ENCODE peak calls at places on chromosomes 3 and 15, in four cellular contexts. One of them, this sample, is unnamed.
A peak's percentile ranks its signal among the peaks of the same experiment; 100 is the strongest.

GRCh38 chr15:90191795-90192494 is 9.2 kb upstream of the SEMA4B start:
- DNase-seq in mucosa of descending colon: peak; percentile 92
- DNase-seq in choroid plexus epithelial cell: peak; percentile 64
- DNase-seq in naive thymus-derived CD4-positive, alpha-beta T cell: peak; percentile 54
- DNase-seq in this sample: peak; percentile 89

GRCh38 chr3:38397320-38397719 is 50.7 kb downstream of the XYLB start:
- DNase-seq in mucosa of descending colon: no peak
- DNase-seq in naive thymus-derived CD4-positive, alpha-beta T cell: no peak
- DNase-seq in choroid plexus epithelial cell: peak; percentile 63
- DNase-seq in this sample: no peak

GRCh38 chr15:39785139-39785538 is 2.5 kb upstream of the FSIP1 start:
- DNase-seq in naive thymus-derived CD4-positive, alpha-beta T cell: no peak
- DNase-seq in mucosa of descending colon: no peak
- DNase-seq in choroid plexus epithelial cell: no peak
- DNase-seq in this sample: no peak

GRCh38 chr3:5023777-5024346 is 44.6 kb downstream of the BHLHE40 start:
- DNase-seq in naive thymus-derived CD4-positive, alpha-beta T cell: no peak
- DNase-seq in mucosa of descending colon: no peak
- DNase-seq in choroid plexus epithelial cell: no peak
- DNase-seq in this sample: no peak

GRCh38 chr3:5136619-5137429 is 14.7 kb downstream of the ARL8B start:
- DNase-seq in naive thymus-derived CD4-positive, alpha-beta T cell: peak; percentile 61
- DNase-seq in mucosa of descending colon: no peak
- DNase-seq in choroid plexus epithelial cell: peak; percentile 59
- DNase-seq in this sample: no peak

GRCh38 chr3:171088496-171088895 is 62.0 kb upstream of the SLC2A2 start:
- DNase-seq in choroid plexus epithelial cell: peak; percentile 13
- DNase-seq in naive thymus-derived CD4-positive, alpha-beta T cell: no peak
- DNase-seq in mucosa of descending colon: no peak
- DNase-seq in this sample: no peak

GRCh38 chr3:73502609-73503560 is 121.9 kb downstream of the PDZRN3 start:
- DNase-seq in mucosa of descending colon: peak; percentile 65
- DNase-seq in naive thymus-derived CD4-positive, alpha-beta T cell: peak; percentile 29
- DNase-seq in choroid plexus epithelial cell: peak; percentile 93
- DNase-seq in this sample: peak; percentile 78

GRCh38 chr15:40873625-40874561 is at the start of gene RHOV:
- DNase-seq in naive thymus-derived CD4-positive, alpha-beta T cell: peak; percentile 34
- DNase-seq in choroid plexus epithelial cell: peak; percentile 34
- DNase-seq in mucosa of descending colon: peak; percentile 87
- DNase-seq in this sample: peak; percentile 54

GRCh38 chr3:126693921-126694320 is 10.1 kb upstream of the CHCHD6 start:
- DNase-seq in choroid plexus epithelial cell: no peak
- DNase-seq in naive thymus-derived CD4-positive, alpha-beta T cell: no peak
- DNase-seq in mucosa of descending colon: no peak
- DNase-seq in this sample: no peak

GRCh38 chr3:3180421-3180820 is 930 bp upstream of the CRBN start:
- DNase-seq in mucosa of descending colon: no peak
- DNase-seq in choroid plexus epithelial cell: no peak
- DNase-seq in naive thymus-derived CD4-positive, alpha-beta T cell: no peak
- DNase-seq in this sample: no peak

GRCh38 chr3:49017978-49018706 is at the start of gene DALRD3:
- DNase-seq in choroid plexus epithelial cell: peak; percentile 72
- DNase-seq in mucosa of descending colon: peak; percentile 84
- DNase-seq in naive thymus-derived CD4-positive, alpha-beta T cell: peak; percentile 68
- DNase-seq in this sample: peak; percentile 74

GRCh38 chr3:6965881-6966280 is 105.0 kb downstream of the GRM7 start:
- DNase-seq in choroid plexus epithelial cell: no peak
- DNase-seq in naive thymus-derived CD4-positive, alpha-beta T cell: no peak
- DNase-seq in mucosa of descending colon: no peak
- DNase-seq in this sample: no peak
- H3K4me3 ChIP-seq in choroid plexus epithelial cell: no peak overlapping the region
- H3K4me3 ChIP-seq in naive thymus-derived CD4-positive, alpha-beta T cell: no peak overlapping the region
- H3K4me3 ChIP-seq in mucosa of descending colon: no peak overlapping the region
- H3K4me3 ChIP-seq in this sample: no peak overlapping the region

DNA sequence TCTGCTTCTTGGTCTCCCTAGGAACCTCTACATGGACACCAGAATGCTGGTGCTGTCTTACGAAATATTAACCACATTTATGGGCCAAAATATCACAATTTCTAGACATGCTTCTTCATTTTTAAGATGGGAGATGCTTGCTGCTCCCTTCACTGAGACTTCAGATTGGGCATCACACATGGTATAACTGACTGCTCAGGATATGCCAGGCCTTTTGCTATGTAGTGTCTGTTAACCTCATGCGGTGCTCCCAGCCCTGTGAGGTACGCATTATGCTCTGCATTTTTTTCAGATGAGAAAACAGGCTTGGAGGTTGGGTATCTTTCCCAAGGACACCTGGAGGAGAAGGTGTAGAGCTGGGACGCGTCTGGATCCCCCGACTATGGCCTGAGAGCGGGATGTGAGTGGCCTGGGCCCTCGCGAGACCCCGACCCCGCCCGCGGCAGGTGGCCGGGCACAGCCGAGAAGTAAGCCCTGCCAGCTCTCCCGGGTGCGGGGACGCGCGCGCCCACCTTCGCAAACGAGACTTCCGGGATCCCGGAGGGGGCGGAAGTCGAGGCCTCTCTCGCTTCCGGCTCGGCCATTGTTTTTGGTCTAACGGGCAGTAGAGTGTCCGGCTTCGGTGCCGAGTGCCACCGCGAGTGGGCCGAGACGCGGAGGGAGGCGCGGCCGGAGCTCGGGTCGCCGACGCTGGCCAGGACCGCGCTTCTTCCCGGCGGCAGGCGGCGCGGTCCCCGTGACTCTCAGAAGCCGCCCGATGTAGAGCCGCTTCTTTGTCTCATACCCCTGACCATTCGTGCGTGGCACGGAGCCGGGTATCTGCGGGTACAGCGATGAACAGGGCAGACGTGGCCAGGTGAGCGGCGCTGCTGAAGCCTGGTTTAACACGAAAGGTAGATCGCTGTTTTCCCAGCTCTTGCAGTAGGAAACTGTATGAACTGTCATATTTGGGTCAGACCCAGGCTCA is at the start of gene ZKSCAN7:
- DNase-seq in choroid plexus epithelial cell: peak; percentile 53
- DNase-seq in naive thymus-derived CD4-positive, alpha-beta T cell: peak; percentile 42
- DNase-seq in mucosa of descending colon: peak; percentile 66
- DNase-seq in this sample: peak; percentile 84
- H3K4me3 ChIP-seq in choroid plexus epithelial cell: peak within 1 kb of the TSS; percentile 91
- H3K4me3 ChIP-seq in naive thymus-derived CD4-positive, alpha-beta T cell: peak within 1 kb of the TSS; percentile 87
- H3K4me3 ChIP-seq in mucosa of descending colon: peak within 1 kb of the TSS; percentile 27
- H3K4me3 ChIP-seq in this sample: peak within 1 kb of the TSS; percentile 80

GRCh38 chr3:180332608-180333007 is 269.4 kb upstream of the TTC14 start:
- DNase-seq in choroid plexus epithelial cell: no peak
- DNase-seq in mucosa of descending colon: no peak
- DNase-seq in naive thymus-derived CD4-positive, alpha-beta T cell: no peak
- DNase-seq in this sample: no peak

GRCh38 chr3:180330440-180330839 is 271.5 kb upstream of the TTC14 start:
- DNase-seq in mucosa of descending colon: no peak
- DNase-seq in choroid plexus epithelial cell: no peak
- DNase-seq in naive thymus-derived CD4-positive, alpha-beta T cell: no peak
- DNase-seq in this sample: no peak

GRCh38 chr3:180329847-180330246 is 272.1 kb upstream of the TTC14 start:
- DNase-seq in mucosa of descending colon: no peak
- DNase-seq in choroid plexus epithelial cell: no peak
- DNase-seq in naive thymus-derived CD4-positive, alpha-beta T cell: no peak
- DNase-seq in this sample: no peak

GRCh38 chr3:180325958-180326357 is 276.0 kb upstream of the TTC14 start:
- DNase-seq in choroid plexus epithelial cell: no peak
- DNase-seq in mucosa of descending colon: no peak
- DNase-seq in naive thymus-derived CD4-positive, alpha-beta T cell: no peak
- DNase-seq in this sample: no peak

GRCh38 chr3:180329187-180329586 is 272.8 kb upstream of the TTC14 start:
- DNase-seq in naive thymus-derived CD4-positive, alpha-beta T cell: no peak
- DNase-seq in choroid plexus epithelial cell: no peak
- DNase-seq in mucosa of descending colon: no peak
- DNase-seq in this sample: no peak
- H3K4me3 ChIP-seq in naive thymus-derived CD4-positive, alpha-beta T cell: no peak overlapping the region
- H3K4me3 ChIP-seq in choroid plexus epithelial cell: no peak overlapping the region
- H3K4me3 ChIP-seq in mucosa of descending colon: no peak overlapping the region
- H3K4me3 ChIP-seq in this sample: no peak overlapping the region

GRCh38 chr3:8578282-8578681 is 66.3 kb downstream of the SSUH2 start:
- DNase-seq in naive thymus-derived CD4-positive, alpha-beta T cell: no peak
- DNase-seq in mucosa of descending colon: no peak
- DNase-seq in choroid plexus epithelial cell: no peak
- DNase-seq in this sample: no peak
- H3K4me3 ChIP-seq in naive thymus-derived CD4-positive, alpha-beta T cell: no peak overlapping the region
- H3K4me3 ChIP-seq in mucosa of descending colon: no peak overlapping the region
- H3K4me3 ChIP-seq in choroid plexus epithelial cell: no peak overlapping the region
- H3K4me3 ChIP-seq in this sample: no peak overlapping the region

This sample was measured in right cardiac atrium.